ENCODE peak calls at places on chromosomes 13 and 19, in seven cellular contexts. A, M, Y, W, I, C and G are unnamed samples.

GRCh38 chr13:67136157-67136556 is 94.0 kb downstream of the PCDH9 start:
- DNase-seq in Y (no peak), W (no peak), C (peak), M (no peak), A (no peak), I (peak), G (no peak)

GRCh38 chr19:18948075-18948975 is 7.3 kb upstream of the HOMER3 start:
- DNase-seq in W (no peak), I (no peak), C (no peak), A (no peak), Y (no peak), M (no peak), G (no peak)

GRCh38 chr13:71867101-71867814 is at the start of gene DACH1:
- DNase-seq in W (no peak), I (peak), Y (no peak), M (peak), C (peak), A (peak), G (peak)

GRCh38 chr19:2360876-2361232 is 789 bp downstream of the TMPRSS9 start:
- DNase-seq in W (no peak), C (no peak), M (no peak), Y (no peak), A (no peak), I (no peak), G (no peak)

GRCh38 chr19:7641288-7642276 is 4.7 kb downstream of the STXBP2 start:
- DNase-seq in C (no peak), Y (no peak), M (no peak), W (no peak), I (no peak), A (no peak), G (no peak)

GRCh38 chr19:50696065-50696425 is 23.6 kb downstream of the SHANK1 start:
- DNase-seq in W (no peak), Y (no peak), I (no peak), A (no peak), M (no peak), C (no peak), G (no peak)

GRCh38 chr13:23372264-23372905 is 61.1 kb downstream of the SACS start:
- DNase-seq in Y (no peak), I (no peak), M (no peak), W (no peak), C (peak), A (peak), G (no peak)

GRCh38 chr13:113166266-113166665 is 7.8 kb downstream of the PROZ start:
- DNase-seq in C (no peak), M (no peak), I (no peak), Y (no peak), A (no peak), W (no peak), G (no peak)

GRCh38 chr13:78722700-78723099 is 63.7 kb upstream of the OBI1 start:
- DNase-seq in M (no peak), A (no peak), C (no peak), Y (no peak), I (no peak), W (no peak), G (no peak)

GRCh38 chr13:80012281-80012680 is 328.6 kb downstream of the SPRY2 start:
- DNase-seq in C (peak), W (no peak), A (peak), Y (no peak), M (no peak), I (no peak), G (no peak)

GRCh38 chr19:34416021-34416545 is 11.9 kb downstream of the PDCD2L start:
- DNase-seq in M (no peak), W (no peak), Y (no peak), I (no peak), C (no peak), A (peak), G (no peak)

GRCh38 chr13:27820524-27821482 is 28.5 kb downstream of the GSX1 start:
- DNase-seq in A (no peak), W (no peak), Y (no peak), M (no peak), I (no peak), C (no peak), G (no peak)

GRCh38 chr19:39126593-39127187 is 1.1 kb downstream of the PAK4 start:
- DNase-seq in A (peak), I (peak), C (peak), W (no peak), Y (no peak), M (no peak), G (no peak)

GRCh38 chr13:32911506-32911905 is 104.7 kb upstream of the KL start:
- DNase-seq in C (peak), M (no peak), Y (no peak), W (no peak), I (peak), A (peak), G (peak)

GRCh38 chr19:33456845-33457220 is 64.8 kb downstream of the PEPD start:
- DNase-seq in M (no peak), Y (no peak), I (no peak), C (no peak), W (no peak), A (no peak), G (no peak)